ENCODE peak calls at places on chromosomes 12 and 14, in five cellular contexts. M is iPS-NIHi11; C is activated CD8-positive, alpha-beta memory T cell treated with anti-CD3 and anti-CD28 coated beads for 4 hours; L is AG10803; N is lower leg skin. D is an unnamed sample.

GRCh38 chr14:32620303-32620702 is 291.2 kb downstream of the AKAP6 start:
- DNase-seq in M (no peak), C (no peak), L (peak), N (no peak), D (no peak)

GRCh38 chr12:25694072-25694471 is 141.0 kb upstream of the LMNTD1 start:
- DNase-seq in M (no peak), C (no peak), L (peak), N (peak), D (no peak)

GRCh38 chr12:52074006-52074405 is 4.2 kb downstream of the ATG101 start:
- DNase-seq in M (peak), C (no peak), L (peak), N (no peak), D (no peak)

GRCh38 chr14:70097576-70098256 is 91.0 kb downstream of the SLC8A3 start:
- DNase-seq in M (no peak), C (no peak), L (no peak), N (no peak), D (no peak)

GRCh38 chr12:56682323-56682722 is 5.8 kb downstream of the PTGES3 start:
- DNase-seq in M (no peak), C (no peak), L (no peak), N (no peak), D (no peak)

GRCh38 chr14:102901633-102902032 is 20.8 kb upstream of the AMN start:
- DNase-seq in M (no peak), C (no peak), L (no peak), N (no peak), D (no peak)

GRCh38 chr12:92080390-92081285 is 65.0 kb downstream of the BTG1 start:
- DNase-seq in M (no peak), C (no peak), L (peak), N (no peak), D (no peak)

GRCh38 chr12:78802593-78802992 is 62.0 kb upstream of the SYT1 start:
- DNase-seq in M (no peak), C (no peak), L (peak), N (no peak), D (no peak)